ENCODE peak calls at places on chromosomes 12 and 14, in six cellular contexts. V is prostate gland, C is HL-60, U is fibroblast of lung, I is GM12865, O is PC-3. A is an unnamed sample.

GRCh38 chr12:77696183-77696582 is 134.5 kb upstream of the NAV3 start:
- DNase-seq in V (no peak), C (peak; percentile 14), U (no peak), I (no peak), O (no peak), A (no peak)

GRCh38 chr14:105398044-105398725 is at the start of gene TEX22:
- DNase-seq in V (peak; percentile 72), C (peak; percentile 82), U (peak; percentile 75), I (peak; percentile 95), O (peak; percentile 75), A (no peak)

GRCh38 chr14:101721951-101722661 is 39.4 kb upstream of the PPP2R5C start:
- DNase-seq in V (peak; percentile 79), C (peak; percentile 55), U (no peak), I (peak; percentile 52), O (peak; percentile 89), A (no peak)

GRCh38 chr14:70061108-70061507 is 127.6 kb downstream of the SLC8A3 start:
- DNase-seq in V (no peak), C (no peak), U (no peak), I (no peak), O (peak; percentile 56), A (no peak)

GRCh38 chr12:29559194-29559593 is 61.7 kb upstream of the OVCH1 start:
- DNase-seq in V (no peak), C (no peak), U (no peak), I (peak; percentile 33), O (no peak), A (no peak)

GRCh38 chr14:78848234-78848820 is 678.2 kb downstream of the NRXN3 start:
- DNase-seq in V (peak; percentile 19), C (no peak), U (peak; percentile 12), I (peak; percentile 56), O (peak; percentile 62), A (no peak)

GRCh38 chr12:89286506-89286905 is 65.8 kb downstream of the DUSP6 start:
- DNase-seq in V (no peak), C (no peak), U (no peak), I (no peak), O (no peak), A (no peak)

GRCh38 chr14:105891221-105891602 is 364.8 kb downstream of the TMEM121 start:
- DNase-seq in V (no peak), C (no peak), U (no peak), I (no peak), O (no peak), A (no peak)

GRCh38 chr12:47741340-47741703 is 16.0 kb upstream of the ENDOU start:
- DNase-seq in V (no peak), C (peak; percentile 86), U (peak; percentile 12), I (peak; percentile 75), O (peak; percentile 72), A (peak; percentile 39)

GRCh38 chr12:79655036-79655435 is 35.7 kb downstream of the PAWR start:
- DNase-seq in V (no peak), C (no peak), U (no peak), I (no peak), O (no peak), A (no peak)

GRCh38 chr12:109277899-109278762 is 31.0 kb downstream of the FOXN4 start:
- DNase-seq in V (peak; percentile 23), C (peak; percentile 40), U (peak; percentile 41), I (no peak), O (no peak), A (no peak)

GRCh38 chr12:28378749-28379148 is 188.5 kb downstream of the CCDC91 start:
- DNase-seq in V (peak; percentile 17), C (no peak), U (peak; percentile 11), I (peak; percentile 5), O (peak; percentile 50), A (no peak)

GRCh38 chr14:81350344-81351096 is 49.6 kb downstream of the STON2 start:
- DNase-seq in V (no peak), C (no peak), U (no peak), I (no peak), O (no peak), A (no peak)

GRCh38 chr12:47903151-47903611 is 1.6 kb downstream of the VDR start:
- DNase-seq in V (peak; percentile 13), C (peak; percentile 60), U (peak; percentile 73), I (peak; percentile 63), O (peak; percentile 60), A (peak; percentile 18)

GRCh38 chr12:73210574-73211204 is 938.5 kb downstream of the TRHDE start:
- DNase-seq in V (no peak), C (no peak), U (no peak), I (no peak), O (no peak), A (no peak)

GRCh38 chr14:69848903-69849391 is 30.3 kb upstream of the SMOC1 start:
- DNase-seq in V (no peak), C (no peak), U (no peak), I (no peak), O (no peak), A (no peak)

GRCh38 chr12:94265966-94266365 is 117.6 kb downstream of the PLXNC1 start:
- DNase-seq in V (no peak), C (no peak), U (no peak), I (no peak), O (no peak), A (no peak)

GRCh38 chr12:75579552-75579951 is 68.1 kb upstream of the KRR1 start:
- DNase-seq in V (no peak), C (no peak), U (no peak), I (no peak), O (no peak), A (no peak)

GRCh38 chr12:121284551-121285390 is 11.7 kb downstream of the CAMKK2 start:
- DNase-seq in V (no peak), C (no peak), U (peak; percentile 44), I (no peak), O (no peak), A (no peak)

GRCh38 chr12:12890815-12891645 is at the start of gene GPRC5A:
- DNase-seq in V (peak; percentile 81), C (no peak), U (peak; percentile 98), I (peak; percentile 21), O (peak; percentile 97), A (peak; percentile 73)

GRCh38 chr14:95727084-95727700 is 13.3 kb upstream of the TCL1A start:
- DNase-seq in V (no peak), C (no peak), U (no peak), I (no peak), O (no peak), A (no peak)

GRCh38 chr12:52004042-52004648 is 2.6 kb upstream of the TAMALIN start:
- DNase-seq in V (peak; percentile 61), C (no peak), U (peak; percentile 70), I (no peak), O (peak; percentile 65), A (no peak)

GRCh38 chr14:20343855-20344205 is 395 bp downstream of the PARP2 start:
- DNase-seq in V (no peak), C (no peak), U (peak; percentile 44), I (no peak), O (peak; percentile 32), A (no peak)

GRCh38 chr12:100141666-100141997 is 1.0 kb downstream of the BLTP3B start:
- DNase-seq in V (peak; percentile 20), C (peak; percentile 59), U (peak; percentile 91), I (peak; percentile 56), O (peak; percentile 91), A (peak; percentile 54)

GRCh38 chr12:53985358-53985899 is 483 bp downstream of the HOXC10 start:
- DNase-seq in V (no peak), C (no peak), U (no peak), I (no peak), O (no peak), A (no peak)

GRCh38 chr12:53985900-53986685 is 1.1 kb downstream of the HOXC10 start:
- DNase-seq in V (no peak), C (no peak), U (no peak), I (no peak), O (no peak), A (no peak)

GRCh38 chr12:53984901-53985357 is at the start of gene HOXC10:
- DNase-seq in V (no peak), C (no peak), U (peak; percentile 77), I (peak; percentile 86), O (peak; percentile 93), A (peak; percentile 83)

GRCh38 chr12:53987748-53988147 is 2.8 kb downstream of the HOXC10 start:
- DNase-seq in V (no peak), C (no peak), U (no peak), I (no peak), O (no peak), A (no peak)

DNA sequence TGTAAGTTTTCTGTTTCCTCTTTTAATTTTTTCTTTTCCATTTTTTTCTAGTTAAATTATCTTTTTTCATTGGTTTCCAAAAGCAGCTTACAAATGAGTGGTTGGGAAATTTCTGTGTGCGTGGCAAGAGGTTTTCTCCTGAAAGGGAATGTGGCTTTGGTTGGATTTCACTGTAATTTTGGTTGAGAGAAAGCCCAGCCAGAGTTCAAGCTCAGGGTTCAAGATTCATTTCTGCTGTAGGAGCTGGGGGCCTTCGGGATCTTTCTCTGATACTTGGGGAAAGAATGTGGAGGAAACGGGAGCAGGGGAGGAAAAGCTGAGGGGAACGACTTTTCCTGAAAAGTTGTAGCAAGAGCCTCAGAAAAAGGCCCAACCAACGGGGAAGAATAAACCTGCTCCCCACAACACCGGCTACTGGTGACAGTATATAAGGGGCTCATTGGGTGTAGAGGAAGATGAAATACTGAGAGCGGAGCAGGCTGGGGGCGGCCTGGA is 1.8 kb downstream of the HOXC10 start:
- DNase-seq in V (no peak), C (no peak), U (no peak), I (no peak), O (no peak), A (no peak)
- H3K4me3 ChIP-seq in V (no peak overlapping the region), C (no peak overlapping the region), U (no peak overlapping the region), I (no peak overlapping the region), O (no peak overlapping the region), A (peak overlapping the region; percentile 60)

DNA sequence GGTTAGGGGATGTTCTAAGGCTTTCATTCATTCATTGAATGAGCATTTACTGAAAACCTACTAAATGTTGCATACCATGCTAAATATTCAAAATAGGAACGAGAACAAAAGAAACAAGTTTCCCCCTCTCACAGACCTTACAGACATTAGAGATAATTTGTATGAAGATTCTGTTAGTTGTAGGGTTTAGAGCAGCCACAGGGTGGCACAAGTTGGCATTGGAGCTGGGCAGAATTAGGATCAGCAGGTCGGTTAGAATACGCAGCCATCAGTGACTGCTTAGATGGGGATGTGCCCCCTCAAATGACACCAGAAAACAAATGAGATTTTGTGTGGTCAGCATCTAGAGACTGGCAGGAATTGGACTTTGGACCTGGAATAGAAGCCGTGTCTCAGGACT is 166.3 kb upstream of the DAAM1 start:
- DNase-seq in V (no peak), C (no peak), U (no peak), I (peak; percentile 9), O (peak; percentile 77), A (no peak)
- TF ChIP-seq CTCF in V (no peak), C (no peak), U (no peak), I (peak; percentile 14), O (peak; percentile 97), A (peak; percentile 24)

GRCh38 chr12:22272596-22272995 is 61.9 kb downstream of the ST8SIA1 start:
- DNase-seq in V (no peak), C (no peak), U (no peak), I (no peak), O (no peak), A (no peak)
- H3K4me3 ChIP-seq in V (no peak overlapping the region), C (no peak overlapping the region), U (no peak overlapping the region), I (no peak overlapping the region), O (no peak overlapping the region), A (no peak overlapping the region)

DNA sequence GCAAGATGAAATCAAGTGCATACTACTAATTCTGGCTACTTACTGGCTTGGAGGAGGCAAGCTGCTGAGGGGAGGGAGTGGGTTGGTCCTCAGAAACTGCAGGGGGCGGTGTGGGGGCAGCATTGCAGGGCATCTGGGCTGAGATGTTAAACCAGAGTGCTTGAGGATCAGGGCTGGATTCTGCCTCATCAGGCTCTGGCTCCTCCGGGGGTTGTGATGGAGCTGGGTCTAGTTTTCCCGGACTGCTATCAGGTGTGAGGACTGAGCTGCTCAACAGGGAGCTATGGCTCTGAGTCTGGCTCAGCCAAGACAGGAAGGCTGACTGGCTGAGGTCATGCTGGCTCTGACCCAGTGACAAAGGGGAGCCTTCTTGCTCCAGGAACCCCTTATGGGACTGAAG is 28.6 kb downstream of the BAZ2A start:
- DNase-seq in V (no peak), C (no peak), U (no peak), I (peak; percentile 39), O (peak; percentile 15), A (no peak)
- TF ChIP-seq CTCF in V (no peak), C (no peak), U (no peak), I (peak; percentile 20), O (peak; percentile 40), A (peak; percentile 26)

A was measured in kidney epithelial cell.